ENCODE peak calls at places on chromosome 15, in six cellular contexts. T is activated T-helper 9 cell treated with anti-CD3 and anti-CD28 coated beads, Interleukin-2, amount 50 U/mL, for 16 hours; I is T-cell; H is ovary; E is ascending aorta; Y is PC-9. Q is an unnamed sample.

GRCh38 chr15:76340198-76340801 is 3.7 kb downstream of the ISL2 start:
- DNase-seq in T (no peak), I (no peak), H (peak; percentile 54), E (no peak), Y (no peak), Q (no peak)

GRCh38 chr15:35624881-35625280 is 78.9 kb upstream of the DPH6 start:
- DNase-seq in T (no peak), I (no peak), H (no peak), E (peak; percentile 12), Y (no peak), Q (no peak)

GRCh38 chr15:56869573-56869972 is 48.9 kb upstream of the TCF12 start:
- DNase-seq in T (no peak), I (no peak), H (no peak), E (no peak), Y (no peak), Q (peak; percentile 65)

GRCh38 chr15:64267331-64267973 is 88.5 kb downstream of the CSNK1G1 start:
- DNase-seq in T (no peak), I (no peak), H (no peak), E (no peak), Y (no peak), Q (no peak)

GRCh38 chr15:96064351-96064756 is 266.1 kb upstream of the NR2F2 start:
- DNase-seq in T (no peak), I (no peak), H (peak; percentile 44), E (no peak), Y (peak; percentile 57), Q (no peak)

GRCh38 chr15:100186366-100186765 is 155.4 kb downstream of the ADAMTS17 start:
- DNase-seq in T (no peak), I (no peak), H (peak; percentile 3), E (no peak), Y (no peak), Q (no peak)

GRCh38 chr15:65856821-65857455 is 12.4 kb upstream of the RAB11A start:
- DNase-seq in T (peak; percentile 70), I (peak; percentile 79), H (peak; percentile 52), E (peak; percentile 21), Y (peak; percentile 44), Q (peak; percentile 88)

GRCh38 chr15:93987068-93987467 is 244.3 kb upstream of the MCTP2 start:
- DNase-seq in T (peak; percentile 12), I (peak; percentile 52), H (no peak), E (no peak), Y (no peak), Q (no peak)

GRCh38 chr15:80785335-80785734 is 6.2 kb downstream of the CEMIP start:
- DNase-seq in T (no peak), I (no peak), H (no peak), E (no peak), Y (no peak), Q (no peak)

GRCh38 chr15:101499863-101500713 is 10.6 kb upstream of the PCSK6 start:
- DNase-seq in T (no peak), I (no peak), H (no peak), E (no peak), Y (no peak), Q (no peak)

GRCh38 chr15:47887181-47887580 is 169.9 kb downstream of the SEMA6D start:
- DNase-seq in T (no peak), I (no peak), H (no peak), E (no peak), Y (no peak), Q (no peak)

GRCh38 chr15:34693053-34693744 is 61.6 kb downstream of the GJD2 start:
- DNase-seq in T (no peak), I (no peak), H (no peak), E (no peak), Y (no peak), Q (no peak)

GRCh38 chr15:26848498-26848897 is 18.4 kb upstream of the GABRA5 start:
- DNase-seq in T (no peak), I (no peak), H (no peak), E (no peak), Y (no peak), Q (no peak)

GRCh38 chr15:77421370-77421700 is 647 bp downstream of the HMG20A start:
- DNase-seq in T (no peak), I (no peak), H (no peak), E (no peak), Y (no peak), Q (peak; percentile 22)

GRCh38 chr15:60894347-60894746 is 334.8 kb downstream of the RORA start:
- DNase-seq in T (no peak), I (no peak), H (no peak), E (no peak), Y (no peak), Q (no peak)

GRCh38 chr15:45181491-45182285 is 6.1 kb downstream of the SHF start:
- DNase-seq in T (no peak), I (no peak), H (no peak), E (no peak), Y (no peak), Q (no peak)

GRCh38 chr15:39291036-39291435 is 289.8 kb upstream of the THBS1 start:
- DNase-seq in T (no peak), I (no peak), H (no peak), E (no peak), Y (no peak), Q (no peak)

GRCh38 chr15:65638681-65639089 is 16.9 kb downstream of the SLC24A1 start:
- DNase-seq in T (no peak), I (peak; percentile 7), H (no peak), E (no peak), Y (peak; percentile 57), Q (peak; percentile 58)

GRCh38 chr15:76863693-76864092 is 41.4 kb downstream of the SCAPER start:
- DNase-seq in T (no peak), I (no peak), H (no peak), E (no peak), Y (no peak), Q (no peak)

GRCh38 chr15:20356444-20357138 is 185.0 kb downstream of the GOLGA6L6 start:
- DNase-seq in T (peak; percentile 69), I (peak; percentile 70), H (peak; percentile 70), E (peak; percentile 13), Y (peak; percentile 56), Q (no peak)

GRCh38 chr15:40291088-40291574 is 8.3 kb upstream of the ANKRD63 start:
- DNase-seq in T (no peak), I (no peak), H (peak; percentile 71), E (no peak), Y (peak; percentile 54), Q (no peak)

GRCh38 chr15:58387130-58387529 is 44.7 kb upstream of the LIPC start:
- DNase-seq in T (no peak), I (no peak), H (no peak), E (no peak), Y (no peak), Q (no peak)

GRCh38 chr15:89654847-89655805 is at the start of gene KIF7:
- DNase-seq in T (no peak), I (no peak), H (peak; percentile 73), E (no peak), Y (peak; percentile 39), Q (peak; percentile 36)

GRCh38 chr15:56817266-56817665 is 84.0 kb upstream of the ZNF280D start:
- DNase-seq in T (no peak), I (no peak), H (no peak), E (no peak), Y (no peak), Q (no peak)

GRCh38 chr15:101091080-101092017 is 160.5 kb downstream of the CHSY1 start:
- DNase-seq in T (no peak), I (no peak), H (peak; percentile 91), E (no peak), Y (no peak), Q (no peak)

GRCh38 chr15:72796210-72796514 is 12.6 kb upstream of the ADPGK start:
- DNase-seq in T (no peak), I (no peak), H (no peak), E (no peak), Y (no peak), Q (no peak)

GRCh38 chr15:66623801-66624453 is 58.1 kb upstream of the LCTL start:
- DNase-seq in T (no peak), I (no peak), H (no peak), E (no peak), Y (no peak), Q (no peak)

GRCh38 chr15:88004379-88004778 is 252.2 kb downstream of the NTRK3 start:
- DNase-seq in T (no peak), I (no peak), H (no peak), E (no peak), Y (no peak), Q (no peak)

GRCh38 chr15:37824717-37825382 is 109.6 kb upstream of the TMCO5A start:
- DNase-seq in T (no peak), I (no peak), H (no peak), E (no peak), Y (peak; percentile 38), Q (peak; percentile 17)

GRCh38 chr15:35166730-35167359 is 81.8 kb upstream of the NANOGP8 start:
- DNase-seq in T (no peak), I (no peak), H (no peak), E (no peak), Y (no peak), Q (no peak)

GRCh38 chr15:89195836-89196235 is 25.5 kb downstream of the RLBP1 start:
- DNase-seq in T (no peak), I (no peak), H (no peak), E (no peak), Y (no peak), Q (no peak)

GRCh38 chr15:101376615-101377395 is 81.8 kb upstream of the SNRPA1 start:
- DNase-seq in T (no peak), I (no peak), H (no peak), E (no peak), Y (no peak), Q (no peak)

GRCh38 chr15:51750942-51751686 is at the start of gene TMOD2:
- DNase-seq in T (peak; percentile 32), I (no peak), H (peak; percentile 63), E (no peak), Y (no peak), Q (peak; percentile 56)

GRCh38 chr15:68610825-68611224 is 32.0 kb downstream of the CORO2B start:
- DNase-seq in T (no peak), I (no peak), H (no peak), E (no peak), Y (no peak), Q (no peak)

Q was measured in Calu3.